ENCODE peak calls at places on chromosomes 11 and 22, in eight cellular contexts. One of them, this sample, is unnamed.
A peak's percentile ranks its signal among the peaks of the same experiment; 100 is the strongest.

GRCh38 chr11:41716862-41717261 is 257.4 kb upstream of the LRRC4C start:
- DNase-seq in suprapubic skin: no peak
- DNase-seq in right lobe of liver: no peak
- DNase-seq in H54: no peak
- DNase-seq in gastrocnemius medialis: no peak
- DNase-seq in A549: no peak
- DNase-seq in heart left ventricle: no peak
- DNase-seq in ovary: no peak
- DNase-seq in this sample: no peak

GRCh38 chr11:68016161-68016903 is 6.2 kb downstream of the ALDH3B1 start:
- DNase-seq in suprapubic skin: no peak
- DNase-seq in right lobe of liver: no peak
- DNase-seq in H54: no peak
- DNase-seq in gastrocnemius medialis: no peak
- DNase-seq in A549: no peak
- DNase-seq in heart left ventricle: no peak
- DNase-seq in ovary: no peak
- DNase-seq in this sample: no peak

GRCh38 chr11:1478544-1478943 is 8.0 kb downstream of the MOB2 start:
- DNase-seq in suprapubic skin: no peak
- DNase-seq in right lobe of liver: no peak
- DNase-seq in H54: no peak
- DNase-seq in gastrocnemius medialis: peak; percentile 11
- DNase-seq in A549: no peak
- DNase-seq in heart left ventricle: no peak
- DNase-seq in ovary: peak; percentile 12
- DNase-seq in this sample: no peak

GRCh38 chr11:90476442-90477007 is 253.7 kb upstream of the CHORDC1 start:
- DNase-seq in suprapubic skin: no peak
- DNase-seq in right lobe of liver: peak; percentile 47
- DNase-seq in H54: no peak
- DNase-seq in gastrocnemius medialis: peak; percentile 10
- DNase-seq in A549: no peak
- DNase-seq in heart left ventricle: no peak
- DNase-seq in ovary: no peak
- DNase-seq in this sample: no peak

GRCh38 chr11:125175896-125176575 is 11.5 kb downstream of the PKNOX2 start:
- DNase-seq in suprapubic skin: peak; percentile 22
- DNase-seq in right lobe of liver: no peak
- DNase-seq in H54: no peak
- DNase-seq in gastrocnemius medialis: no peak
- DNase-seq in A549: no peak
- DNase-seq in heart left ventricle: no peak
- DNase-seq in ovary: no peak
- DNase-seq in this sample: no peak

GRCh38 chr11:117612111-117612510 is 184.9 kb downstream of the DSCAML1 start:
- DNase-seq in suprapubic skin: no peak
- DNase-seq in right lobe of liver: no peak
- DNase-seq in H54: no peak
- DNase-seq in gastrocnemius medialis: no peak
- DNase-seq in A549: no peak
- DNase-seq in heart left ventricle: no peak
- DNase-seq in ovary: no peak
- DNase-seq in this sample: no peak

GRCh38 chr22:37515902-37516301 is 3.3 kb downstream of the CARD10 start:
- DNase-seq in suprapubic skin: no peak
- DNase-seq in right lobe of liver: no peak
- DNase-seq in H54: no peak
- DNase-seq in gastrocnemius medialis: no peak
- DNase-seq in A549: no peak
- DNase-seq in heart left ventricle: no peak
- DNase-seq in ovary: no peak
- DNase-seq in this sample: no peak

GRCh38 chr11:35781342-35782171 is 119.0 kb downstream of the TRIM44 start:
- DNase-seq in suprapubic skin: no peak
- DNase-seq in right lobe of liver: no peak
- DNase-seq in H54: no peak
- DNase-seq in gastrocnemius medialis: no peak
- DNase-seq in A549: no peak
- DNase-seq in heart left ventricle: no peak
- DNase-seq in ovary: no peak
- DNase-seq in this sample: no peak

GRCh38 chr11:7596975-7597391 is 76.3 kb downstream of the CYB5R2 start:
- DNase-seq in suprapubic skin: no peak
- DNase-seq in right lobe of liver: no peak
- DNase-seq in H54: no peak
- DNase-seq in gastrocnemius medialis: peak; percentile 41
- DNase-seq in A549: no peak
- DNase-seq in heart left ventricle: no peak
- DNase-seq in ovary: no peak
- DNase-seq in this sample: no peak

GRCh38 chr11:116808262-116809175 is 14.6 kb downstream of the APOA4 start:
- DNase-seq in suprapubic skin: no peak
- DNase-seq in right lobe of liver: peak; percentile 95
- DNase-seq in H54: no peak
- DNase-seq in gastrocnemius medialis: no peak
- DNase-seq in A549: no peak
- DNase-seq in heart left ventricle: no peak
- DNase-seq in ovary: no peak
- DNase-seq in this sample: no peak

GRCh38 chr22:22903355-22903777 is 15.8 kb downstream of the IGLL5 start:
- DNase-seq in suprapubic skin: no peak
- DNase-seq in right lobe of liver: no peak
- DNase-seq in H54: no peak
- DNase-seq in gastrocnemius medialis: no peak
- DNase-seq in A549: no peak
- DNase-seq in heart left ventricle: no peak
- DNase-seq in ovary: no peak
- DNase-seq in this sample: no peak

GRCh38 chr11:80122211-80122610 is 681.4 kb upstream of the TENM4 start:
- DNase-seq in suprapubic skin: no peak
- DNase-seq in right lobe of liver: no peak
- DNase-seq in H54: no peak
- DNase-seq in gastrocnemius medialis: no peak
- DNase-seq in A549: no peak
- DNase-seq in heart left ventricle: no peak
- DNase-seq in ovary: no peak
- DNase-seq in this sample: no peak

GRCh38 chr11:35823742-35824298 is 120.0 kb upstream of the LDLRAD3 start:
- DNase-seq in suprapubic skin: no peak
- DNase-seq in right lobe of liver: no peak
- DNase-seq in H54: no peak
- DNase-seq in gastrocnemius medialis: no peak
- DNase-seq in A549: no peak
- DNase-seq in heart left ventricle: no peak
- DNase-seq in ovary: no peak
- DNase-seq in this sample: no peak

GRCh38 chr11:64833198-64833502 is 11.3 kb downstream of the CDC42BPG start:
- DNase-seq in suprapubic skin: peak; percentile 62
- DNase-seq in right lobe of liver: no peak
- DNase-seq in H54: no peak
- DNase-seq in gastrocnemius medialis: no peak
- DNase-seq in A549: no peak
- DNase-seq in heart left ventricle: no peak
- DNase-seq in ovary: no peak
- DNase-seq in this sample: no peak

GRCh38 chr11:9858218-9858617 is 194.3 kb downstream of the SWAP70 start:
- DNase-seq in suprapubic skin: no peak
- DNase-seq in right lobe of liver: no peak
- DNase-seq in H54: no peak
- DNase-seq in gastrocnemius medialis: no peak
- DNase-seq in A549: no peak
- DNase-seq in heart left ventricle: no peak
- DNase-seq in ovary: no peak
- DNase-seq in this sample: no peak

GRCh38 chr11:114848027-114848426 is 169.7 kb downstream of the NXPE2 start:
- DNase-seq in suprapubic skin: no peak
- DNase-seq in right lobe of liver: no peak
- DNase-seq in H54: no peak
- DNase-seq in gastrocnemius medialis: no peak
- DNase-seq in A549: no peak
- DNase-seq in heart left ventricle: no peak
- DNase-seq in ovary: no peak
- DNase-seq in this sample: no peak

GRCh38 chr11:65043881-65044501 is 3.0 kb downstream of the SAC3D1 start:
- DNase-seq in suprapubic skin: no peak
- DNase-seq in right lobe of liver: no peak
- DNase-seq in H54: peak; percentile 69
- DNase-seq in gastrocnemius medialis: peak; percentile 36
- DNase-seq in A549: no peak
- DNase-seq in heart left ventricle: no peak
- DNase-seq in ovary: no peak
- DNase-seq in this sample: no peak

GRCh38 chr11:124776865-124777645 is 15.0 kb upstream of the ESAM start:
- DNase-seq in suprapubic skin: no peak
- DNase-seq in right lobe of liver: no peak
- DNase-seq in H54: no peak
- DNase-seq in gastrocnemius medialis: no peak
- DNase-seq in A549: no peak
- DNase-seq in heart left ventricle: no peak
- DNase-seq in ovary: no peak
- DNase-seq in this sample: no peak

GRCh38 chr11:10666976-10667892 is 26.3 kb downstream of the IRAG1 start:
- DNase-seq in suprapubic skin: peak; percentile 41
- DNase-seq in right lobe of liver: no peak
- DNase-seq in H54: no peak
- DNase-seq in gastrocnemius medialis: no peak
- DNase-seq in A549: no peak
- DNase-seq in heart left ventricle: no peak
- DNase-seq in ovary: no peak
- DNase-seq in this sample: no peak

GRCh38 chr11:78228467-78228866 is 39.7 kb downstream of the USP35 start:
- DNase-seq in suprapubic skin: no peak
- DNase-seq in right lobe of liver: no peak
- DNase-seq in H54: peak; percentile 47
- DNase-seq in gastrocnemius medialis: no peak
- DNase-seq in A549: peak; percentile 51
- DNase-seq in heart left ventricle: no peak
- DNase-seq in ovary: no peak
- DNase-seq in this sample: peak; percentile 52

GRCh38 chr22:49826603-49827306 is 918 bp downstream of the BRD1 start:
- DNase-seq in suprapubic skin: no peak
- DNase-seq in right lobe of liver: peak; percentile 66
- DNase-seq in H54: no peak
- DNase-seq in gastrocnemius medialis: peak; percentile 46
- DNase-seq in A549: no peak
- DNase-seq in heart left ventricle: peak; percentile 79
- DNase-seq in ovary: peak; percentile 71
- DNase-seq in this sample: no peak

GRCh38 chr11:78841451-78842060 is 266.9 kb upstream of the NARS2 start:
- DNase-seq in suprapubic skin: no peak
- DNase-seq in right lobe of liver: no peak
- DNase-seq in H54: no peak
- DNase-seq in gastrocnemius medialis: no peak
- DNase-seq in A549: no peak
- DNase-seq in heart left ventricle: no peak
- DNase-seq in ovary: no peak
- DNase-seq in this sample: no peak

GRCh38 chr11:132187814-132188213 is 817.4 kb downstream of the NTM start:
- DNase-seq in suprapubic skin: no peak
- DNase-seq in right lobe of liver: no peak
- DNase-seq in H54: no peak
- DNase-seq in gastrocnemius medialis: no peak
- DNase-seq in A549: no peak
- DNase-seq in heart left ventricle: no peak
- DNase-seq in ovary: no peak
- DNase-seq in this sample: no peak

GRCh38 chr22:42079319-42080251 is at the start of gene SMDT1:
- DNase-seq in suprapubic skin: peak; percentile 100
- DNase-seq in right lobe of liver: peak; percentile 100
- DNase-seq in H54: peak; percentile 91
- DNase-seq in gastrocnemius medialis: peak; percentile 99
- DNase-seq in A549: peak; percentile 97
- DNase-seq in heart left ventricle: peak; percentile 100
- DNase-seq in ovary: peak; percentile 98
- DNase-seq in this sample: peak; percentile 98
- TF ChIP-seq POLR2A in suprapubic skin: peak; percentile 84
- TF ChIP-seq POLR2A in right lobe of liver: peak; percentile 84
- TF ChIP-seq POLR2A in H54: peak; percentile 58
- TF ChIP-seq POLR2A in gastrocnemius medialis: peak; percentile 97
- TF ChIP-seq POLR2A in A549: peak; percentile 64
- TF ChIP-seq POLR2A in heart left ventricle: peak; percentile 96
- TF ChIP-seq POLR2A in ovary: peak; percentile 96
- TF ChIP-seq POLR2A in this sample: peak; percentile 89

DNA sequence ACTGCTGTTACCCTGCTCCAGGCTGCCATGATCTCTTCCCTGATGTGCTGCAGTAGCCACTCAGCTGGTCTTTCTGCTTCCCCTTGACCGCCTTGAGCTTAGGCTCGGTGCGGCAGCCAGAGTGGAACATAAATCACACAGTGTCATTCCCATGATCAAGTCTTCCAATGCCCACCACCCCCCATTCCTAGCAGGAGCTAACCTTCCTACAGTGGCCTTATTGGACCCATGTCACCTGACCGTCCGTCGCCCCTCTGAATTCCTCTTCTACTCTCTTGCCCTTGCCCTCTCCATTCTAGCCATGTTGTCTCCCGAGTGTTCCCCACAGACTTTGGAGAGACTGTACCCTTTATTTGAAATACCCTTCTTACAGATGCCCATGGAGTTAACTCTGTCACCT is 43.4 kb downstream of the OTOG start:
- DNase-seq in suprapubic skin: peak; percentile 32
- DNase-seq in right lobe of liver: no peak
- DNase-seq in H54: no peak
- DNase-seq in gastrocnemius medialis: no peak
- DNase-seq in A549: no peak
- DNase-seq in heart left ventricle: no peak
- DNase-seq in ovary: no peak
- DNase-seq in this sample: no peak
- TF ChIP-seq POLR2A in suprapubic skin: no peak
- TF ChIP-seq POLR2A in right lobe of liver: no peak
- TF ChIP-seq POLR2A in H54: no peak
- TF ChIP-seq POLR2A in gastrocnemius medialis: no peak
- TF ChIP-seq POLR2A in A549: no peak
- TF ChIP-seq POLR2A in heart left ventricle: no peak
- TF ChIP-seq POLR2A in ovary: no peak
- TF ChIP-seq POLR2A in this sample: no peak

DNA sequence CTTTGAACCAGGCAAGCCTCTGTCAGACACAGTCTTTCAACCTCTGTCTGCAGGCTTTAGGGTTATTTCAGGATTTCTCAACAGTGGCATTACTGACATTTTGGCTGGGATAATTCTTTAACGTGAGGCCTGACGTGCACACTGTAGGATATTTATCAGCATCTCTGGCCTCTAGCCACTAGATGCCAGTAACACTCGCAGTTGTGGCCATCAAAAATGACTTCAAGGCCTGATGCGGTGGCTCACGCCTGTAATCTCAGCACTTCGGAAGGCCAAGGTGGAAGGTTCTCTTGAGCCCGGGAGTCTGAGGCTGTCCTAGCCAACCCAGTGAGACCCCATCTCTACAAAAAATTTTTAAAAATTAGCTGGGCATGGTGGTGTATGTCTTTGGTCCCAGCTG is 113.0 kb downstream of the CCDC81 start:
- DNase-seq in suprapubic skin: no peak
- DNase-seq in right lobe of liver: no peak
- DNase-seq in H54: no peak
- DNase-seq in gastrocnemius medialis: no peak
- DNase-seq in A549: no peak
- DNase-seq in heart left ventricle: no peak
- DNase-seq in ovary: no peak
- DNase-seq in this sample: no peak
- TF ChIP-seq POLR2A in suprapubic skin: no peak
- TF ChIP-seq POLR2A in right lobe of liver: no peak
- TF ChIP-seq POLR2A in H54: no peak
- TF ChIP-seq POLR2A in gastrocnemius medialis: no peak
- TF ChIP-seq POLR2A in A549: no peak
- TF ChIP-seq POLR2A in heart left ventricle: no peak
- TF ChIP-seq POLR2A in ovary: no peak
- TF ChIP-seq POLR2A in this sample: no peak

GRCh38 chr11:126355324-126355925 is at the start of gene ST3GAL4:
- DNase-seq in suprapubic skin: peak; percentile 80
- DNase-seq in right lobe of liver: peak; percentile 89
- DNase-seq in H54: peak; percentile 61
- DNase-seq in gastrocnemius medialis: peak; percentile 43
- DNase-seq in A549: peak; percentile 74
- DNase-seq in heart left ventricle: peak; percentile 95
- DNase-seq in ovary: peak; percentile 92
- DNase-seq in this sample: peak; percentile 82
- TF ChIP-seq POLR2A in suprapubic skin: no peak
- TF ChIP-seq POLR2A in right lobe of liver: peak; percentile 30
- TF ChIP-seq POLR2A in H54: peak; percentile 66
- TF ChIP-seq POLR2A in gastrocnemius medialis: no peak
- TF ChIP-seq POLR2A in A549: peak; percentile 55
- TF ChIP-seq POLR2A in heart left ventricle: no peak
- TF ChIP-seq POLR2A in ovary: peak; percentile 50
- TF ChIP-seq POLR2A in this sample: peak; percentile 56